ENCODE peak calls at places on chromosomes 13 and 19, in ten cellular contexts. Z, C, G, X, F, R, H, N, L and I are unnamed samples.

GRCh38 chr13:39363393-39363792 is 239.6 kb downstream of the LHFPL6 start:
- DNase-seq in Z (no peak), C (peak), G (no peak), X (no peak), F (no peak), R (no peak), H (no peak), N (no peak), L (no peak), I (no peak)

GRCh38 chr19:20197747-20198146 is 30.7 kb downstream of the ZNF486 start:
- DNase-seq in Z (no peak), C (no peak), G (no peak), X (no peak), F (no peak), R (no peak), H (no peak), N (no peak), L (no peak), I (no peak)

GRCh38 chr13:102825921-102826706 is 19.7 kb upstream of the ERCC5 start:
- DNase-seq in Z (no peak), C (peak), G (no peak), X (no peak), F (no peak), R (peak), H (peak), N (no peak), L (no peak), I (no peak)

GRCh38 chr13:109166807-109167206 is 537.4 kb downstream of the MYO16 start:
- DNase-seq in Z (no peak), C (no peak), G (no peak), X (no peak), F (no peak), R (no peak), H (no peak), N (no peak), L (no peak), I (no peak)

GRCh38 chr19:40585677-40586422 is 9.2 kb downstream of the SHKBP1 start:
- DNase-seq in Z (no peak), C (peak), G (no peak), X (no peak), F (no peak), R (peak), H (peak), N (peak), L (no peak), I (no peak)

GRCh38 chr13:101841687-101842086 is 389.2 kb downstream of the ITGBL1 start:
- DNase-seq in Z (no peak), C (no peak), G (no peak), X (no peak), F (no peak), R (no peak), H (no peak), N (no peak), L (no peak), I (no peak)

GRCh38 chr19:39199025-39199424 is 2.3 kb downstream of the NCCRP1 start:
- DNase-seq in Z (no peak), C (no peak), G (no peak), X (no peak), F (peak), R (peak), H (peak), N (no peak), L (no peak), I (no peak)

GRCh38 chr13:114066956-114067355 is 65.5 kb downstream of the RASA3 start:
- DNase-seq in Z (no peak), C (no peak), G (no peak), X (no peak), F (no peak), R (no peak), H (no peak), N (peak), L (no peak), I (peak)

GRCh38 chr19:2923510-2923909 is 21.3 kb downstream of the ZNF77 start:
- DNase-seq in Z (no peak), C (no peak), G (no peak), X (no peak), F (no peak), R (no peak), H (peak), N (no peak), L (no peak), I (no peak)

GRCh38 chr19:41951686-41952172 is 7.4 kb downstream of the RABAC1 start:
- DNase-seq in Z (peak), C (peak), G (peak), X (peak), F (peak), R (peak), H (peak), N (peak), L (no peak), I (no peak)

GRCh38 chr19:18653853-18654252 is 17.0 kb downstream of the KLHL26 start:
- DNase-seq in Z (no peak), C (no peak), G (no peak), X (no peak), F (no peak), R (no peak), H (no peak), N (no peak), L (no peak), I (no peak)

GRCh38 chr19:46429999-46430398 is 1.3 kb upstream of the PNMA8C start:
- DNase-seq in Z (no peak), C (peak), G (no peak), X (no peak), F (no peak), R (no peak), H (no peak), N (no peak), L (no peak), I (no peak)

GRCh38 chr13:28442872-28443271 is 52.1 kb downstream of the FLT1 start:
- DNase-seq in Z (no peak), C (no peak), G (no peak), X (no peak), F (no peak), R (no peak), H (no peak), N (no peak), L (no peak), I (no peak)

GRCh38 chr13:75308222-75308621 is 173.7 kb downstream of the TBC1D4 start:
- DNase-seq in Z (no peak), C (no peak), G (no peak), X (no peak), F (no peak), R (no peak), H (no peak), N (no peak), L (no peak), I (no peak)

GRCh38 chr19:4914736-4915501 is 5.6 kb downstream of the UHRF1 start:
- DNase-seq in Z (peak), C (peak), G (no peak), X (peak), F (no peak), R (peak), H (peak), N (peak), L (peak), I (no peak)

GRCh38 chr19:52444506-52444905 is 8.8 kb upstream of the ZNF578 start:
- DNase-seq in Z (no peak), C (no peak), G (no peak), X (no peak), F (no peak), R (no peak), H (no peak), N (no peak), L (no peak), I (no peak)

GRCh38 chr13:114112826-114113322 is 19.5 kb downstream of the RASA3 start:
- DNase-seq in Z (no peak), C (no peak), G (no peak), X (no peak), F (peak), R (no peak), H (no peak), N (peak), L (no peak), I (peak)

GRCh38 chr13:88544836-88545235 is 873.7 kb downstream of the SLITRK5 start:
- DNase-seq in Z (no peak), C (no peak), G (no peak), X (no peak), F (no peak), R (no peak), H (no peak), N (no peak), L (no peak), I (no peak)

GRCh38 chr13:61170791-61171330 is 244.8 kb downstream of the PCDH20 start:
- DNase-seq in Z (no peak), C (peak), G (no peak), X (no peak), F (no peak), R (no peak), H (no peak), N (no peak), L (no peak), I (no peak)

GRCh38 chr19:22604571-22605274 is 29.4 kb upstream of the ZNF492 start:
- DNase-seq in Z (no peak), C (no peak), G (no peak), X (no peak), F (no peak), R (no peak), H (no peak), N (no peak), L (no peak), I (no peak)

GRCh38 chr19:22606954-22607652 is 27.0 kb upstream of the ZNF492 start:
- DNase-seq in Z (no peak), C (no peak), G (no peak), X (no peak), F (no peak), R (no peak), H (no peak), N (no peak), L (no peak), I (no peak)

GRCh38 chr19:22605275-22606211 is 28.6 kb upstream of the ZNF492 start:
- DNase-seq in Z (no peak), C (no peak), G (no peak), X (no peak), F (no peak), R (no peak), H (no peak), N (no peak), L (no peak), I (no peak)

GRCh38 chr19:22607653-22608430 is 26.3 kb upstream of the ZNF492 start:
- DNase-seq in Z (no peak), C (no peak), G (no peak), X (no peak), F (no peak), R (no peak), H (no peak), N (no peak), L (no peak), I (no peak)

GRCh38 chr19:22606212-22606553 is 27.9 kb upstream of the ZNF492 start:
- DNase-seq in Z (no peak), C (no peak), G (no peak), X (no peak), F (no peak), R (no peak), H (no peak), N (no peak), L (no peak), I (no peak)
- TF ChIP-seq CTCF in Z (no peak), C (no peak), G (no peak), X (no peak), F (no peak), R (no peak), H (no peak), N (no peak), L (no peak), I (no peak)

DNA sequence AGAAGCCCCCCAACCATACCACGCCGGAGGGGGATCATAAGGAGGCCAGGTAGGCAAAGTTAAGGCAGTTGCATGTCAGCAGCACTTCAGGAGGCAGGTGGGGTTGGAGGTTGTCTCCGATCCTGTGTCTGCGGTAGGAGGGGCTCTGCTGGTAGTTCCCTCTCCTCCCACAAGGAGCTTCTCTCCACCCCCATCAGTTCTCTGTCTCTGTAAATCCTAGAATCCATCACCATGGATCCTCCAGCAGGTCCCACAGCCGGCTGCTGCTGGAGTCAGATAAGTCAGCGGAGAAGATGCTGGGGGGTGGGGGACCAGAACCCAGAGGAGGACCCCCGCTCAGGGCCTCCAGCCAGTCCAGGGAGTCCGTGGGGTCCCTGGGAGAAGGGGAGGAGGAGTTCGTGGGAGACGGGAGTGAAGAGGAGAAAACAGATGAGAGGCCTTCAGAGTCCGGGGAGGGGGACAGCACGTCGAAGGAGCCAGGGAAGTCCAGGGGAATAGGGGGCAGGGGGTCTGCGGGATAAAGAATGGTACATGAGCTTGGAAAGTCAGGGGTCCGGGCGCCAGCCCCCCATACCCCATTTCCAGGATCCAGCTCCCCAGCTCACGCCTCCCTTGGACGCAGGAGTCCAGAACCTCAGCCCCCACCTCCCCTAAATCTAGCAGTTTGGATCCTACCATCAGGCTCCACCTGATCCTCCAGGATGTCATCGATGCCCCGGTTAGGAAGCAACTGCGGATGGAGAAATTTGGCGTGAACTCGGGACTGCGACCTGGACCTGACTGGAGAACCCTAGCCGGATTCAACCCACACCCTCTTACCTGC is 6.3 kb downstream of the MAMSTR start:
- DNase-seq in Z (no peak), C (no peak), G (peak), X (no peak), F (peak), R (no peak), H (no peak), N (peak), L (no peak), I (no peak)
- TF ChIP-seq CTCF in Z (no peak), C (no peak), G (peak), X (peak), F (no peak), R (no peak), H (peak), N (no peak), L (no peak), I (peak)

DNA sequence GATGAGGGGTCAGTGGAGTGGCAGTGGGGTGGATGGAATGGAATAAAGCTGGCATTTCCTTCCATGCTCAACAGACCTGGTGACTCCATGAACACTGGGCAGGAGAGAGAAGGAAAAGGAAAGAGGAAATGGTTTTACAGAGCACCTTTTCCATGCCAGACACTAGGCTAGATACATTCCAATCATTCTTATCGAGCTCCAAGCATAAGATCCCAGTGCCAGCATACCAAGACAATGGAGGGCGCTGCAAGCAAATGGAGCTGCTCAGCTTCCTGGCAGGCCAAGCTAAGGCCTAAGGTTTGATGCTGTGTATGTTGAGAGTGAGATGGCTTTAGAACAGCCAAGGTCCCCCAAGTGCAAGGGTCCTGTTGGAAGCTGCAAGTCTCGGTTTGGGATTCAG is 113.2 kb downstream of the HSPH1 start:
- DNase-seq in Z (no peak), C (no peak), G (no peak), X (no peak), F (no peak), R (peak), H (no peak), N (no peak), L (no peak), I (no peak)
- TF ChIP-seq CTCF in Z (no peak), C (no peak), G (no peak), X (no peak), F (no peak), R (no peak), H (no peak), N (no peak), L (no peak), I (no peak)

GRCh38 chr19:48630289-48631036 is 6.7 kb downstream of the DBP start:
- DNase-seq in Z (no peak), C (peak), G (peak), X (no peak), F (peak), R (peak), H (peak), N (peak), L (no peak), I (peak)
- TF ChIP-seq CTCF in Z (no peak), C (peak), G (peak), X (no peak), F (no peak), R (no peak), H (peak), N (peak), L (no peak), I (peak)

GRCh38 chr19:15964231-15964630 is 15.4 kb downstream of the OR10H4 start:
- DNase-seq in Z (no peak), C (no peak), G (no peak), X (no peak), F (no peak), R (no peak), H (no peak), N (no peak), L (no peak), I (no peak)
- TF ChIP-seq CTCF in Z (no peak), C (no peak), G (no peak), X (no peak), F (no peak), R (no peak), H (no peak), N (no peak), L (no peak), I (no peak)

DNA sequence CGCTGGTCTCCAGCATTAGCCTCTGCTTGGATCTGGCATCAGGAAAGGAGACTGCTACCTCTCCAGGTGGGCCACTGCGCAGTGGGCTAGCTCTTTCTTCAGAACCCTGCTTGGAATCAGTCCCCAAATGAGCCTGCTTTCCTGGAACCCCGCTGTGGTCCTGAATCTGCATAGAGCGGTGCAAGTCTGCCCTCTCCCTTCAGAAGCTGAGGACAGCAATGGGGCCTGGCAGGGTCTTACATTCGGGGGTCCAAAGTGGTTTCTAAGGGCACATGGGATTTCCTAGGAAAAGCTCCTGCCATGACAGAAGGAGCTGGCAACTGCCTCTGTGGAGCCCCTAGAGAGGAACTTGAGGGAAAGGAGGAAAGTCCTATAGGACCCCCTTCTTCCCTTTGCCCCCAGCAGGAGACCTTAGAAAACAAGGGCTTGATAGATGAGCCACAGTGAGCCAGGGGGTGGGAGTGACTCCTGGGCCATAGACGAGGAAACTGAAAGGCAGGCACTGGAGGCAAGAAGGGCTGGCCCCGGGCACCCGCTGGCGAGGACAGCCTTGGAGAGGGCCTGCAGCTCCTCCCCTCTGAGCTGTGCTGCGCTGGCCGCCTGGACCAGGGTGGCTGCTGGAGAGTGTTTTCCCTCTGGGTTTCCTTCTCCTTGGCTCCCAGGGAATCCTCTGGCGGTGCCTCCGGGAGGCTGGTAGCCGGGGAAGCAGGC is 1.4 kb upstream of the VSTM2B start:
- DNase-seq in Z (no peak), C (no peak), G (no peak), X (no peak), F (peak), R (no peak), H (no peak), N (peak), L (no peak), I (peak)
- TF ChIP-seq CTCF in Z (no peak), C (no peak), G (peak), X (no peak), F (no peak), R (no peak), H (no peak), N (no peak), L (no peak), I (no peak)

GRCh38 chr19:33916792-33917191 is 120.1 kb downstream of the KCTD15 start:
- DNase-seq in Z (no peak), C (no peak), G (no peak), X (no peak), F (no peak), R (no peak), H (no peak), N (no peak), L (no peak), I (no peak)

GRCh38 chr19:33921165-33921564 is 124.5 kb downstream of the KCTD15 start:
- DNase-seq in Z (no peak), C (no peak), G (no peak), X (no peak), F (no peak), R (no peak), H (no peak), N (no peak), L (no peak), I (no peak)
- TF ChIP-seq CTCF in Z (no peak), C (no peak), G (no peak), X (no peak), F (no peak), R (no peak), H (no peak), N (no peak), L (no peak), I (no peak)